ENCODE peak calls at places on chromosomes 13 and 19, in eight cellular contexts. B, J, R, D, W, Q, Z and V are unnamed samples.
A peak's percentile ranks its signal among the peaks of the same experiment; 100 is the strongest.

GRCh38 chr19:19591133-19591825 is 27.2 kb downstream of the PBX4 start:
- DNase-seq in B (no peak), J (peak; percentile 53), R (peak; percentile 92), D (no peak), W (peak; percentile 77), Q (no peak), Z (peak; percentile 95), V (peak; percentile 48)

GRCh38 chr13:94050039-94050438 is 429.4 kb downstream of the DCT start:
- DNase-seq in B (no peak), J (no peak), R (no peak), D (no peak), W (no peak), Q (no peak), Z (no peak), V (no peak)

GRCh38 chr13:51539887-51540286 is 44.4 kb upstream of the WDFY2 start:
- DNase-seq in B (no peak), J (no peak), R (no peak), D (no peak), W (no peak), Q (no peak), Z (no peak), V (no peak)

GRCh38 chr19:6238256-6238642 is 41.5 kb downstream of the MLLT1 start:
- DNase-seq in B (peak; percentile 62), J (no peak), R (peak; percentile 22), D (no peak), W (no peak), Q (no peak), Z (no peak), V (no peak)

GRCh38 chr19:10503002-10503789 is at the start of gene KEAP1:
- DNase-seq in B (peak; percentile 49), J (peak; percentile 38), R (no peak), D (peak; percentile 59), W (peak; percentile 64), Q (peak; percentile 82), Z (peak; percentile 35), V (no peak)

GRCh38 chr13:99308481-99309087 is 1.4 kb upstream of the GPR183 start:
- DNase-seq in B (no peak), J (no peak), R (peak; percentile 78), D (no peak), W (no peak), Q (no peak), Z (no peak), V (no peak)

GRCh38 chr19:33280351-33280921 is 21.9 kb downstream of the CEBPA start:
- DNase-seq in B (no peak), J (no peak), R (no peak), D (no peak), W (no peak), Q (no peak), Z (no peak), V (no peak)

GRCh38 chr19:10816691-10817090 is 19.3 kb downstream of the TMED1 start:
- DNase-seq in B (no peak), J (no peak), R (no peak), D (no peak), W (no peak), Q (no peak), Z (no peak), V (no peak)

GRCh38 chr19:3142292-3142670 is 6.4 kb downstream of the GNA15 start:
- DNase-seq in B (no peak), J (no peak), R (peak; percentile 67), D (no peak), W (no peak), Q (no peak), Z (peak; percentile 81), V (no peak)

GRCh38 chr19:37007587-37008220 is 70.5 kb upstream of the ZNF420 start:
- DNase-seq in B (peak; percentile 74), J (peak; percentile 27), R (peak; percentile 37), D (no peak), W (peak; percentile 50), Q (no peak), Z (no peak), V (peak; percentile 60)

GRCh38 chr19:52028780-52029123 is 573 bp upstream of the ZNF614 start:
- DNase-seq in B (no peak), J (no peak), R (no peak), D (no peak), W (no peak), Q (no peak), Z (peak; percentile 7), V (no peak)

GRCh38 chr19:47095707-47096704 is 17.6 kb downstream of the ZC3H4 start:
- DNase-seq in B (peak; percentile 68), J (peak; percentile 97), R (peak; percentile 86), D (no peak), W (peak; percentile 95), Q (no peak), Z (peak; percentile 94), V (peak; percentile 96)

GRCh38 chr13:112244061-112244460 is 132.1 kb upstream of the SPACA7 start:
- DNase-seq in B (no peak), J (no peak), R (no peak), D (no peak), W (no peak), Q (peak; percentile 28), Z (no peak), V (no peak)

GRCh38 chr13:80558074-80558473 is 217.1 kb upstream of the SPRY2 start:
- DNase-seq in B (no peak), J (no peak), R (no peak), D (no peak), W (no peak), Q (no peak), Z (peak; percentile 44), V (no peak)

DNA sequence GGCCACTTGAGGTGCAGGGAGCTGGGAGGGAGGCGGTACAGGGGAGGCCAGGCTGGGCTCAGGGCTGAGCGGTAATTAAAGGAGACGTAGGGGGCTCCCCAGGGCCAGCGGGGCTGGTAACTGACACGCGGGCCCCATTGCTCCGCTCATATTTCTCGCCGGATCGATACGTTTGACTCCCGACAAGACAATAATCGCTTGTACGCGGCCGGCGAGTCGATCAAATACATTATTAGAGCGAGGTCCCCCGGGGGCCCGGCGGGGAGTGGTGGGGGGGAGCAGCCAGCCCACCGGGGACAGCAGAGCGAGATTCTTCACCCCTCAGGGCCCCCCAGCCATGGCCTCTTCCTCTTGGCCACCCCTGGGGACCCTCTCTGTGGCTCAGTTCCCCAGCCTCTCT is 2.4 kb upstream of the POU2F2 start:
- DNase-seq in B (no peak), J (no peak), R (no peak), D (no peak), W (no peak), Q (no peak), Z (no peak), V (no peak)
- H3K4me1 ChIP-seq in B (peaks cover 15% of the 10 kb centered on the region), J (peaks cover 18% of the 10 kb centered on the region), R (peaks cover 20% of the 10 kb centered on the region), D (peaks cover 50% of the 10 kb centered on the region), W (peaks cover 4% of the 10 kb centered on the region), Q (peaks cover 9% of the 10 kb centered on the region), Z (peaks cover 6% of the 10 kb centered on the region), V (peaks cover 4% of the 10 kb centered on the region)

GRCh38 chr19:54204767-54205468 is 4.3 kb downstream of the RPS9 start:
- DNase-seq in B (no peak), J (no peak), R (no peak), D (no peak), W (no peak), Q (no peak), Z (no peak), V (no peak)
- H3K4me3 ChIP-seq in B (no peak overlapping the region), J (peak overlapping the region; percentile 81), R (no peak overlapping the region), D (peak overlapping the region; percentile 84), W (no peak overlapping the region), Q (no peak overlapping the region), Z (peak overlapping the region; percentile 96), V (no peak overlapping the region)

GRCh38 chr13:110137677-110138008 is 169.3 kb downstream of the COL4A1 start:
- DNase-seq in B (peak; percentile 64), J (no peak), R (peak; percentile 37), D (peak; percentile 10), W (no peak), Q (no peak), Z (peak; percentile 58), V (peak; percentile 45)
- TF ChIP-seq CTCF in B (peak; percentile 56), J (no peak), R (peak; percentile 10), D (peak; percentile 46), W (peak; percentile 27), Q (no peak), Z (peak; percentile 58), V (no peak)

GRCh38 chr19:13019330-13019729 is 24.1 kb downstream of the NFIX start:
- DNase-seq in B (no peak), J (no peak), R (no peak), D (no peak), W (no peak), Q (no peak), Z (no peak), V (no peak)

GRCh38 chr19:13022111-13022858 is 27.0 kb downstream of the NFIX start:
- DNase-seq in B (no peak), J (no peak), R (peak; percentile 64), D (no peak), W (no peak), Q (no peak), Z (no peak), V (no peak)

GRCh38 chr19:13018037-13018914 is 23.0 kb downstream of the NFIX start:
- DNase-seq in B (peak; percentile 76), J (peak; percentile 68), R (peak; percentile 72), D (no peak), W (no peak), Q (no peak), Z (peak; percentile 58), V (no peak)

GRCh38 chr19:13017306-13018036 is 22.2 kb downstream of the NFIX start:
- DNase-seq in B (no peak), J (no peak), R (no peak), D (no peak), W (no peak), Q (peak; percentile 65), Z (peak; percentile 70), V (no peak)

DNA sequence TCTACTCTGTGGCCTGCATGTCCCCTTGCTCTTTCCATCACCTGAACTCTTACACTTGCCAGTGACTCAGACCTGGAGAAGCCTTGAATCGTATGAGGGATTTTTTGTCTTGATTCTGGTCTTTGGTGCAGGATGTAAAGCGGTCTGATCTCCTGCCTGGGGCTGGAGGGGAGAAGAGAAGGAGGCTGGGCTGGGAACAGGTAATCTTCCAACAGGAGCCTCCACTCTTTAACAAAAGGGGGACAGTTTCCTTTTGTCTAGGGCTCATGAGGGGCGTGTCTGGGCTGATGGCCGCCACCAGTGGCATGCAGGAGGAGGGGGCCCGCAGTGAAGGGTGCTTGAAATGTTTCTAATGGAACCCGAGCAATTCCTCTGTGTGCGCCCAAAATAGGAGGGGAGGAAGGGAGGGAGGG is 24.7 kb downstream of the NFIX start:
- DNase-seq in B (no peak), J (no peak), R (peak; percentile 70), D (no peak), W (no peak), Q (peak; percentile 81), Z (peak; percentile 51), V (no peak)
- H3K4me1 ChIP-seq in B (peaks cover 93% of the 10 kb centered on the region), J (peaks cover 100% of the 10 kb centered on the region), R (peaks cover 78% of the 10 kb centered on the region), D (no peaks in the 10 kb centered on the region), W (no peaks in the 10 kb centered on the region), Q (peaks cover 29% of the 10 kb centered on the region), Z (peaks cover 67% of the 10 kb centered on the region), V (peaks cover 29% of the 10 kb centered on the region)